ENCODE peak calls at places on chromosome 10, in ten cellular contexts. U, X, Z, M, N, B, G, O, F and Q are unnamed samples.

GRCh38 chr10:102869290-102870198 is at the start of gene AS3MT:
- DNase-seq in U (no peak), X (no peak), Z (no peak), M (peak; percentile 23), N (no peak), B (peak; percentile 79), G (peak; percentile 53), O (no peak), F (peak; percentile 92), Q (no peak)

GRCh38 chr10:66242885-66243284 is 683.0 kb upstream of the LRRTM3 start:
- DNase-seq in U (no peak), X (no peak), Z (no peak), M (no peak), N (no peak), B (no peak), G (no peak), O (no peak), F (no peak), Q (no peak)

GRCh38 chr10:46006219-46006618 is 24.2 kb downstream of the NCOA4 start:
- DNase-seq in U (no peak), X (peak; percentile 61), Z (peak; percentile 63), M (peak; percentile 61), N (peak; percentile 80), B (no peak), G (peak; percentile 88), O (peak; percentile 55), F (no peak), Q (no peak)

GRCh38 chr10:119209050-119209735 is 1.8 kb downstream of the GRK5 start:
- DNase-seq in U (no peak), X (no peak), Z (peak; percentile 86), M (peak; percentile 52), N (peak; percentile 39), B (peak; percentile 78), G (peak; percentile 80), O (peak; percentile 64), F (peak; percentile 83), Q (peak; percentile 64)

GRCh38 chr10:120963053-120963533 is 111.9 kb downstream of the WDR11 start:
- DNase-seq in U (no peak), X (no peak), Z (no peak), M (no peak), N (no peak), B (no peak), G (no peak), O (no peak), F (peak; percentile 85), Q (no peak)

GRCh38 chr10:113945075-113945686 is 90.7 kb downstream of the NHLRC2 start:
- DNase-seq in U (no peak), X (peak; percentile 32), Z (peak; percentile 48), M (peak; percentile 70), N (peak; percentile 68), B (peak; percentile 50), G (peak; percentile 44), O (no peak), F (no peak), Q (no peak)

GRCh38 chr10:17910144-17910789 is 41.5 kb upstream of the SLC39A12 start:
- DNase-seq in U (peak; percentile 59), X (peak; percentile 27), Z (peak; percentile 70), M (peak; percentile 51), N (peak; percentile 36), B (peak; percentile 72), G (peak; percentile 80), O (peak; percentile 49), F (peak; percentile 70), Q (peak; percentile 50)

GRCh38 chr10:60239228-60239627 is 150.4 kb downstream of the ANK3 start:
- DNase-seq in U (no peak), X (no peak), Z (no peak), M (no peak), N (no peak), B (no peak), G (no peak), O (no peak), F (no peak), Q (no peak)

GRCh38 chr10:131743190-131744151 is 157.3 kb upstream of the PPP2R2D start:
- DNase-seq in U (no peak), X (no peak), Z (no peak), M (no peak), N (no peak), B (peak; percentile 46), G (no peak), O (no peak), F (peak; percentile 23), Q (no peak)

GRCh38 chr10:14578060-14578952 is 196.4 kb downstream of the FAM107B start:
- DNase-seq in U (no peak), X (no peak), Z (peak; percentile 53), M (peak; percentile 83), N (peak; percentile 33), B (peak; percentile 44), G (peak; percentile 18), O (no peak), F (no peak), Q (no peak)

GRCh38 chr10:105650311-105650710 is 1009.2 kb downstream of the SORCS3 start:
- DNase-seq in U (no peak), X (no peak), Z (no peak), M (no peak), N (no peak), B (no peak), G (no peak), O (no peak), F (peak; percentile 58), Q (no peak)
- H2AFZ ChIP-seq in U (no peak overlapping the region), X (no peak overlapping the region), Z (no peak overlapping the region), M (no peak overlapping the region), N (no peak overlapping the region), B (no peak overlapping the region), G (no peak overlapping the region), O (no peak overlapping the region), F (peak overlapping the region; percentile 37), Q (no peak overlapping the region)

GRCh38 chr10:12709516-12709915 is 292.0 kb downstream of the CCDC3 start:
- DNase-seq in U (no peak), X (no peak), Z (peak; percentile 25), M (peak; percentile 71), N (no peak), B (no peak), G (peak; percentile 69), O (no peak), F (no peak), Q (no peak)
- H2AFZ ChIP-seq in U (no peak overlapping the region), X (no peak overlapping the region), Z (peak overlapping the region; percentile 14), M (no peak overlapping the region), N (no peak overlapping the region), B (no peak overlapping the region), G (peak overlapping the region; percentile 22), O (no peak overlapping the region), F (no peak overlapping the region), Q (no peak overlapping the region)

GRCh38 chr10:80535671-80536360 is 1.9 kb upstream of the SH2D4B start:
- DNase-seq in U (peak; percentile 77), X (peak; percentile 34), Z (peak; percentile 41), M (no peak), N (no peak), B (peak; percentile 66), G (peak; percentile 40), O (peak; percentile 81), F (peak; percentile 41), Q (peak; percentile 79)
- H2AFZ ChIP-seq in U (peak overlapping the region; percentile 100), X (peak overlapping the region; percentile 88), Z (peak overlapping the region; percentile 39), M (no peak overlapping the region), N (no peak overlapping the region), B (no peak overlapping the region), G (peak overlapping the region; percentile 45), O (peak overlapping the region; percentile 98), F (no peak overlapping the region), Q (peak overlapping the region; percentile 70)

GRCh38 chr10:92834331-92834730 is 14.0 kb upstream of the EXOC6 start:
- DNase-seq in U (no peak), X (no peak), Z (peak; percentile 44), M (no peak), N (no peak), B (no peak), G (no peak), O (no peak), F (no peak), Q (no peak)
- H2AFZ ChIP-seq in U (no peak overlapping the region), X (no peak overlapping the region), Z (no peak overlapping the region), M (no peak overlapping the region), N (no peak overlapping the region), B (no peak overlapping the region), G (no peak overlapping the region), O (no peak overlapping the region), F (no peak overlapping the region), Q (no peak overlapping the region)

GRCh38 chr10:110192552-110192951 is 14.9 kb upstream of the MXI1 start:
- DNase-seq in U (peak; percentile 17), X (no peak), Z (no peak), M (no peak), N (no peak), B (no peak), G (no peak), O (peak; percentile 76), F (no peak), Q (no peak)
- H2AFZ ChIP-seq in U (no peak overlapping the region), X (no peak overlapping the region), Z (no peak overlapping the region), M (no peak overlapping the region), N (no peak overlapping the region), B (no peak overlapping the region), G (no peak overlapping the region), O (no peak overlapping the region), F (no peak overlapping the region), Q (no peak overlapping the region)

DNA sequence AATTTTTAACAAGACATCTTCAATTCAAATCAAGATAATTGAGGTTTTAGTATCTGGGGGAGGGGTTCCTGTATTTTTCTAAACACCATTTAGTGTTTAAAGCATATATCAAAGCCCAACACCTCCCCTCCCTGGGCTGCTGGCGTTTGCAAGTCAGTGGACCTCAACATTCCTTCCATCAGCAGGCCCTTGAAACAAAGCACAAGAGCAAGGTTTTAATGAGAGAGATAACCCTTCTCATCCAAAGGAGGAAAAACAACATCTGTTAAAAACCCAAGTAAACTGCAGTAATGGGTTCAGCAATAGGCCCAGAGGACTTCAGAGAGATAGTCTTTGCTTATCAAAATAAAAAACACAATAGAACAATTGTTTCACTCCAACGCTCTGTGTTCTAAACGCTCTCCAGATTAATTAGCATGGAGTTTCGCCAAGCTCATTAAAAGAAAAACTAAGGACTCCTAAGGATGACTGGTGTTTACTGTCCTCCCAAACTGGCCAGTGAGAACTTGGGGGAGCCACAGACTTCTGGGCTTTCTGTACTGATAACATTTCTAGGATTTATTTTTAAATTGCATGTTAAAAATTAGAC is 2.5 kb downstream of the JCAD start:
- DNase-seq in U (no peak), X (no peak), Z (no peak), M (no peak), N (no peak), B (no peak), G (no peak), O (no peak), F (peak; percentile 34), Q (no peak)
- H2AFZ ChIP-seq in U (no peak overlapping the region), X (no peak overlapping the region), Z (no peak overlapping the region), M (no peak overlapping the region), N (no peak overlapping the region), B (no peak overlapping the region), G (no peak overlapping the region), O (no peak overlapping the region), F (no peak overlapping the region), Q (no peak overlapping the region)